ENCODE peak calls at places on chromosomes 2 and 18, in four cellular contexts. F, N, Z and A are unnamed samples.

GRCh38 chr2:71858056-71858455 is 289.6 kb downstream of the CYP26B1 start:
- DNase-seq in F (no peak), Z (no peak), N (no peak), A (no peak)

GRCh38 chr2:27376866-27377617 is 3.5 kb downstream of the ZNF513 start:
- DNase-seq in Z (no peak), F (no peak), N (no peak), A (no peak)

GRCh38 chr2:226079677-226080076 is 680.2 kb downstream of the NYAP2 start:
- DNase-seq in Z (no peak), N (no peak), F (no peak), A (no peak)

GRCh38 chr2:88055436-88056128 is at the start of gene KRCC1:
- DNase-seq in F (peak; percentile 94), N (peak; percentile 93), Z (peak; percentile 88), A (peak; percentile 97)

GRCh38 chr2:217523246-217523645 is 479.5 kb downstream of the TNS1 start:
- DNase-seq in N (no peak), Z (no peak), F (no peak), A (no peak)

GRCh38 chr2:37318401-37318800 is 6.2 kb downstream of the PRKD3 start:
- DNase-seq in Z (peak; percentile 53), N (no peak), F (no peak), A (no peak)

GRCh38 chr2:123179526-123179925 is 845.6 kb upstream of the CNTNAP5 start:
- DNase-seq in F (no peak), N (no peak), Z (no peak), A (no peak)

GRCh38 chr2:141058552-141058951 is 1072.3 kb downstream of the LRP1B start:
- DNase-seq in F (no peak), N (no peak), Z (no peak), A (no peak)

GRCh38 chr2:186459009-186459408 is 27.1 kb upstream of the ZC3H15 start:
- DNase-seq in Z (no peak), N (no peak), F (peak; percentile 64), A (no peak)

GRCh38 chr18:55781481-55781957 is 193.5 kb upstream of the TCF4 start:
- DNase-seq in N (peak; percentile 70), F (no peak), Z (no peak), A (peak; percentile 11)

GRCh38 chr2:191631754-191632153 is 46.2 kb upstream of the NABP1 start:
- DNase-seq in F (peak; percentile 35), N (no peak), Z (no peak), A (peak; percentile 32)

GRCh38 chr18:6561029-6561861 is 146.5 kb upstream of the L3MBTL4 start:
- DNase-seq in F (no peak), Z (no peak), N (no peak), A (peak; percentile 64)

GRCh38 chr2:12637754-12638153 is 79.0 kb upstream of the TRIB2 start:
- DNase-seq in N (no peak), F (no peak), Z (no peak), A (no peak)

GRCh38 chr2:166057363-166058169 is 70.3 kb downstream of the SCN1A start:
- DNase-seq in N (no peak), Z (no peak), F (peak; percentile 47), A (peak; percentile 12)

GRCh38 chr2:124804014-124804940 is 779.2 kb downstream of the CNTNAP5 start:
- DNase-seq in Z (peak; percentile 12), N (no peak), F (peak; percentile 69), A (peak; percentile 52)

GRCh38 chr2:20223345-20224190 is 1.4 kb downstream of the SDC1 start:
- DNase-seq in Z (no peak), N (peak; percentile 46), F (peak; percentile 61), A (no peak)

GRCh38 chr2:198873771-198874501 is 583.8 kb downstream of the SATB2 start:
- DNase-seq in Z (no peak), N (no peak), F (no peak), A (no peak)

GRCh38 chr2:73020657-73021370 is 50.7 kb downstream of the SFXN5 start:
- DNase-seq in Z (no peak), N (no peak), F (peak; percentile 97), A (no peak)

GRCh38 chr2:218956039-218956438 is 3.4 kb upstream of the CDK5R2 start:
- DNase-seq in F (no peak), Z (no peak), N (no peak), A (no peak)

GRCh38 chr2:44598731-44599529 is 237.2 kb downstream of the CAMKMT start:
- DNase-seq in N (no peak), F (no peak), Z (no peak), A (no peak)

GRCh38 chr18:3121256-3121655 is 98.5 kb downstream of the MYOM1 start:
- DNase-seq in N (no peak), F (no peak), Z (no peak), A (no peak)

GRCh38 chr2:63334910-63335309 is 253.4 kb downstream of the WDPCP start:
- DNase-seq in F (no peak), N (no peak), Z (no peak), A (no peak)

GRCh38 chr18:28606686-28607085 is 429.8 kb upstream of the CDH2 start:
- DNase-seq in F (no peak), Z (no peak), N (no peak), A (no peak)

GRCh38 chr2:72915907-72916742 is 1.2 kb upstream of the EMX1 start:
- DNase-seq in Z (no peak), N (peak; percentile 84), F (peak; percentile 60), A (peak; percentile 71)

GRCh38 chr2:176088048-176088936 is 4.2 kb upstream of the HOXD13 start:
- DNase-seq in Z (no peak), N (peak; percentile 79), F (peak; percentile 40), A (peak; percentile 71)

GRCh38 chr2:67879586-67880290 is 183.1 kb downstream of the C1D start:
- DNase-seq in F (no peak), Z (no peak), N (no peak), A (no peak)

DNA sequence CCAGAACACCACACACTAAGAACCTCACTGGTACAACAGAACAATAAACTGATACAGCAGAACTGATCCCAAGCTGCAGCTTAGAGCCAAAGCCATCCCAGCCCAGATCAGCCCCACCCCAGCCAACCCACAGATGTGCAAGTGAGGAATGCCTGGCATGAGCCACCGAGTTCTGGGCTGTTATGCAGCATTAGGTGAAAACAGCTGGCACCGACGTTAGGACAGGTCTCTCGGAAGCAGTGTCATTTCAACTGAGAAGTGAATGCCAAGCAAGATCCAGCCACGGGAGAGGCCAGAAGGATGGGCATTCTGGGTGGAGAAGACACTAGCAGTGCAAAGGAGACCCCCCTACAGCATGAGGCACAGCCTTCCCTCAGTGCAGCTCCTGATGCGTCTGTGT is 38.9 kb downstream of the ADCY3 start:
- DNase-seq in Z (no peak), N (no peak), F (no peak), A (no peak)
- TF ChIP-seq NR2C2 in Z (no peak), N (no peak), F (no peak), A (no peak)

GRCh38 chr2:68889500-68889899 is 18.3 kb upstream of the BMP10 start:
- DNase-seq in N (no peak), F (no peak), Z (no peak), A (no peak)
- TF ChIP-seq NR2C2 in N (no peak), F (no peak), Z (no peak), A (peak; percentile 11)

GRCh38 chr2:105701042-105701441 is 43.7 kb upstream of the NCK2 start:
- DNase-seq in F (no peak), Z (no peak), N (no peak), A (no peak)
- TF ChIP-seq NR2C2 in F (no peak), Z (no peak), N (no peak), A (no peak)

GRCh38 chr18:49944681-49945080 is 131.3 kb upstream of the ACAA2 start:
- DNase-seq in F (no peak), Z (no peak), N (peak; percentile 35), A (peak; percentile 5)
- TF ChIP-seq NR2C2 in F (no peak), Z (no peak), N (no peak), A (no peak)

DNA sequence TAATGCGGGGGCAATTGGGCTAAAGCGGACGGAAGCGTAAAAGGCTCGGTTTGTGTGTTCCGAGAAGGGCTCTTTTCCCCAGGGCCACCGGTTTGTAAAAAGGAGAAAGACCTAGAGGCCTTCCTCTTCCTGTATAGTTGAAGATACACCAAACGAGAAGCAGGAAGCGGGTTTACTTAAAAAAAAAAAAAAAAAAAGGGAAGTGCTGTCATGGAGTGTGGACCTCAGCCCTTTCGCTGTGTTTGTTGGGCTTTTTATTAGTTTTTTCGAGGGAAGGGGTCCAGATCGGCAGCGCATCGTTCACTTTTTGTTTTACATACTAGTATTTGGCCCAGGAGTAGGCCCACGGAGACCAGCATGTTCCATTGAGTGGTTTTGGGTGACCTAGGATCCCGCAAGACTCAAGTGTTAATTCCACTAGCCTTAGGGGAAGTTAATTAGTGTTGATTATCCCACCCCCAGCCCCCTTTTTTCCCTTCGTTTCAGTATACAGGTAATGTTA is 669 bp downstream of the ACTR2 start:
- DNase-seq in Z (peak; percentile 46), N (no peak), F (peak; percentile 57), A (no peak)
- TF ChIP-seq NR2C2 in Z (no peak), N (no peak), F (no peak), A (no peak)

GRCh38 chr18:8706545-8706980 is 1.2 kb downstream of the MTCL1 start:
- DNase-seq in F (no peak), N (peak; percentile 21), Z (no peak), A (peak; percentile 32)

GRCh38 chr18:8709248-8710059 is 4.1 kb downstream of the MTCL1 start:
- DNase-seq in F (no peak), Z (no peak), N (no peak), A (no peak)

GRCh38 chr18:8708670-8709069 is 3.3 kb downstream of the MTCL1 start:
- DNase-seq in Z (no peak), F (no peak), N (no peak), A (no peak)

GRCh38 chr18:8706981-8707940 is 1.9 kb downstream of the MTCL1 start:
- DNase-seq in N (peak; percentile 67), Z (no peak), F (no peak), A (no peak)

GRCh38 chr18:8707946-8708345 is 2.6 kb downstream of the MTCL1 start:
- DNase-seq in N (no peak), F (peak; percentile 52), Z (no peak), A (no peak)
- TF ChIP-seq NR2C2 in N (no peak), F (no peak), Z (no peak), A (no peak)

GRCh38 chr2:96867756-96868554 is 1.9 kb downstream of the SEMA4C start:
- DNase-seq in Z (no peak), F (no peak), N (no peak), A (no peak)
- TF ChIP-seq NR2C2 in Z (no peak), F (peak; percentile 25), N (no peak), A (no peak)